ENCODE peak calls at places on chromosomes 5 and 9, in ten cellular contexts. T is right cardiac atrium, A is breast epithelium, G is caudate nucleus, V is AG08396, S is AG10803, M is astrocyte, J is astrocyte of the spinal cord, N is kidney glomerular epithelial cell, E is GM10248. R is an unnamed sample.

GRCh38 chr5:61423487-61424157 is 91.6 kb downstream of the ZSWIM6 start:
- DNase-seq in G (no peak), N (no peak), M (no peak), S (no peak), V (no peak), A (no peak), J (no peak), E (no peak), T (no peak), R (no peak)

GRCh38 chr5:3221432-3221831 is 374.2 kb upstream of the IRX1 start:
- DNase-seq in M (no peak), A (no peak), V (no peak), S (no peak), E (no peak), T (no peak), G (no peak), J (no peak), N (no peak), R (no peak)

GRCh38 chr5:180161420-180162303 is 47.3 kb downstream of the RASGEF1C start:
- DNase-seq in M (no peak), N (peak; percentile 1), A (peak; percentile 52), S (no peak), E (no peak), V (no peak), G (no peak), J (no peak), T (no peak), R (peak; percentile 70)

GRCh38 chr5:24365406-24365805 is 279.4 kb downstream of the CDH10 start:
- DNase-seq in E (no peak), G (no peak), A (no peak), T (no peak), M (peak; percentile 2), J (peak; percentile 9), V (no peak), N (no peak), S (no peak), R (no peak)

GRCh38 chr5:149667084-149667826 is 62.9 kb upstream of the PPARGC1B start:
- DNase-seq in V (peak; percentile 52), E (peak; percentile 60), A (no peak), T (no peak), N (peak; percentile 1), S (no peak), G (no peak), J (peak; percentile 18), M (no peak), R (no peak)

GRCh38 chr5:114210662-114211061 is 151.2 kb upstream of the KCNN2 start:
- DNase-seq in V (no peak), M (no peak), T (no peak), S (no peak), A (no peak), N (no peak), G (no peak), J (no peak), E (no peak), R (no peak)

GRCh38 chr5:119996128-119996527 is 366.8 kb downstream of the FAM170A start:
- DNase-seq in J (peak; percentile 19), M (peak; percentile 1), G (no peak), V (no peak), N (no peak), A (no peak), S (peak; percentile 3), T (no peak), E (no peak), R (no peak)

GRCh38 chr9:74309654-74310053 is 187.5 kb upstream of the RORB start:
- DNase-seq in G (no peak), E (no peak), N (no peak), T (no peak), S (no peak), M (no peak), A (no peak), J (no peak), V (no peak), R (no peak)

GRCh38 chr5:142717582-142718215 is 31.8 kb upstream of the FGF1 start:
- DNase-seq in N (peak; percentile 60), T (no peak), V (peak; percentile 55), G (peak; percentile 28), A (no peak), J (peak; percentile 60), S (peak; percentile 77), M (peak; percentile 39), E (no peak), R (no peak)

GRCh38 chr5:97735209-97735608 is 552.2 kb upstream of the RIOK2 start:
- DNase-seq in N (peak; percentile 51), M (peak; percentile 94), E (no peak), A (no peak), J (peak; percentile 74), T (no peak), S (peak; percentile 77), V (peak; percentile 18), G (no peak), R (no peak)

GRCh38 chr5:93789173-93790070 is 48.0 kb upstream of the POU5F2 start:
- DNase-seq in S (peak; percentile 65), T (no peak), V (peak; percentile 38), E (no peak), J (peak; percentile 79), G (no peak), A (no peak), N (peak; percentile 33), M (peak; percentile 82), R (no peak)

GRCh38 chr9:89848060-89849040 is 243.5 kb downstream of the GADD45G start:
- DNase-seq in E (no peak), T (no peak), S (no peak), J (no peak), V (no peak), A (no peak), M (no peak), N (no peak), G (no peak), R (no peak)

GRCh38 chr5:57441557-57441956 is 41.1 kb downstream of the ACTBL2 start:
- DNase-seq in V (peak; percentile 78), G (no peak), E (no peak), N (peak; percentile 89), A (no peak), J (peak; percentile 99), M (peak; percentile 99), S (peak; percentile 99), T (no peak), R (no peak)

GRCh38 chr9:121218357-121219027 is 16.8 kb upstream of the RAB14 start:
- DNase-seq in T (no peak), G (no peak), M (no peak), S (no peak), A (no peak), E (no peak), N (no peak), V (no peak), J (no peak), R (no peak)

GRCh38 chr5:35860686-35861085 is 4.0 kb downstream of the IL7R start:
- DNase-seq in G (no peak), T (no peak), A (no peak), E (no peak), N (no peak), J (no peak), V (no peak), M (peak; percentile 61), S (peak; percentile 91), R (no peak)

GRCh38 chr9:130557077-130557468 is 22.3 kb upstream of the FUBP3 start:
- DNase-seq in N (no peak), M (no peak), A (no peak), S (no peak), T (no peak), G (no peak), V (no peak), E (no peak), J (no peak), R (no peak)

GRCh38 chr5:171888051-171888481 is 102.4 kb downstream of the SMIM23 start:
- DNase-seq in A (no peak), G (no peak), T (no peak), N (no peak), V (no peak), S (no peak), E (no peak), M (no peak), J (no peak), R (no peak)

GRCh38 chr9:17293685-17294084 is 158.8 kb downstream of the CNTLN start:
- DNase-seq in E (no peak), T (no peak), S (no peak), N (no peak), A (no peak), M (no peak), G (no peak), V (no peak), J (no peak), R (no peak)

R was measured in dorsolateral prefrontal cortex.